ENCODE peak calls at places on chromosomes 5 and 9, in four cellular contexts. V, M, Y and G are unnamed samples. For H3K4me1 and H3K9me3, the result is how much of the 10 kb centered on the place peaks cover.

GRCh38 chr5:579211-579610 is 32.9 kb upstream of the CEP72 start:
- DNase-seq in V (no peak), M (no peak), Y (no peak), G (no peak)

GRCh38 chr9:136539427-136540412 is 6.1 kb downstream of the NOTCH1 start:
- DNase-seq in V (peak), Y (peak), M (peak), G (peak)

GRCh38 chr5:55911784-55912653 is 60.9 kb downstream of the IL31RA start:
- DNase-seq in Y (no peak), V (no peak), M (no peak), G (no peak)

GRCh38 chr5:42005561-42006153 is 80.6 kb downstream of the FBXO4 start:
- DNase-seq in M (no peak), V (no peak), Y (no peak), G (no peak)

GRCh38 chr9:2109066-2109650 is 94.0 kb downstream of the SMARCA2 start:
- DNase-seq in V (no peak), Y (no peak), M (no peak), G (no peak)

GRCh38 chr5:875931-876330 is 16.7 kb downstream of the BRD9 start:
- DNase-seq in Y (no peak), V (no peak), M (no peak), G (no peak)

GRCh38 chr5:148810821-148811220 is 15.6 kb upstream of the ADRB2 start:
- DNase-seq in V (no peak), M (no peak), Y (no peak), G (no peak)

GRCh38 chr9:18330736-18331335 is 143.1 kb upstream of the ADAMTSL1 start:
- DNase-seq in M (no peak), Y (no peak), V (no peak), G (no peak)

GRCh38 chr5:96257904-96258303 is 175.1 kb downstream of the PCSK1 start:
- DNase-seq in V (no peak), M (no peak), Y (no peak), G (no peak)

GRCh38 chr9:94772654-94773303 is 46.3 kb downstream of the AOPEP start:
- DNase-seq in V (no peak), Y (no peak), M (no peak), G (no peak)

DNA sequence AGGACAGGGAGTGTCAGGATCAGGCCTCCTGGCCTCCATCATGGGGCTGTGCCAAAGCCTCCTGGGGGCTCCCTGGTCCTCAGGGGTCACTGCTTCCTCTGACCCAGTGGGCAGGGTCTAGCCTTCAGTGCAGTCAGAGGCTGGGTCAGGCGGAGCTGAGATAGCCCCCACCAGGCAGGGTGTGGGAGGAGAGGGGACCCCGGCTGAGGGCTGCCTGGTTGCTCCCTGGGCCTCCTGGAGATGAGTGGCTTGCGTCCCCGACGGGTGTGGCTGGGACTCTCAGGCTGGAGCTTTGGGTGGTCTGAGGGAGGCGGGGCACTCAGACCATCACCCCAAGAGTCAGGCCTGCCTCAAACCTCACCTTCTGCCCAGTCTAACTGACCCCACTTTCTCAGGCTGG is 21.7 kb downstream of the FAM163B start:
- DNase-seq in V (no peak), M (no peak), Y (no peak), G (no peak)
- H3K4me1 ChIP-seq in V (under half), M (under half), Y (under half), G (under half)

DNA sequence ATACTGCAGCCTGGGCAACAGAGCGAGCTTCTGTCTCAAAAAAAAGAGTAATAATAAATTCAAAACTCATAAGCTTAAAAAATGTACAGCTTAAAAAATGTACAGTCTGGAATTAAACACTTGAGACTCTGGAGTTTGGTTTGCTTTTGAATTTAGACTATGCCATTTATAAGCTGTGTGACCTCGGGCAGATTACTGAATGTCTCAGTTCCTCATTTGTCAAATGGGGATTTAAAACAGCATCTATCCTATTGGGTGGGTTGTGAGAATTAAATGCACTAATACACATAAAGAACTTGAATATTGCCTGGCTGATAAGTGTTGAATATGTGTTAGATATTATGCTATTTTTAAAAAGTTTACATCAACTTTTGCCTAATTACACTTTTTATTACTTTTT is 98.4 kb downstream of the SCAMP1 start:
- DNase-seq in Y (no peak), M (no peak), V (no peak), G (no peak)
- H3K9me3 ChIP-seq in Y (under half), M (under half), V (under half), G (under half)

GRCh38 chr5:134732819-134733218 is 5.5 kb upstream of the CAMLG start:
- DNase-seq in V (no peak), Y (no peak), M (no peak), G (no peak)
- H3K4me3 ChIP-seq in V (no peak), Y (no peak), M (no peak), G (no peak)

GRCh38 chr5:116507051-116507537 is 67.5 kb downstream of the SEMA6A start:
- DNase-seq in V (no peak), M (no peak), Y (no peak), G (no peak)
- H3K4me1 ChIP-seq in V (under half), M (under half), Y (under half), G (under half)